ENCODE peak calls at places on chromosomes 1 and 21, in eight cellular contexts. F, I, K, M, A, X, G and N are unnamed samples.

GRCh38 chr1:150022357-150022756 is 11.8 kb upstream of the OTUD7B start:
- DNase-seq in F (no peak), I (no peak), K (no peak), M (no peak), A (no peak), X (peak; percentile 21), G (no peak), N (no peak)

GRCh38 chr1:223828162-223828848 is 17.4 kb downstream of the TP53BP2 start:
- DNase-seq in F (no peak), I (no peak), K (no peak), M (no peak), A (no peak), X (no peak), G (no peak), N (no peak)

GRCh38 chr1:85581138-85581801 is 709 bp downstream of the CCN1 start:
- DNase-seq in F (peak; percentile 65), I (peak; percentile 76), K (no peak), M (no peak), A (peak; percentile 77), X (peak; percentile 89), G (peak; percentile 55), N (peak; percentile 70)

GRCh38 chr1:182614796-182615451 is 10.7 kb upstream of the RGS16 start:
- DNase-seq in F (peak; percentile 80), I (peak; percentile 75), K (peak; percentile 85), M (peak; percentile 86), A (peak; percentile 82), X (peak; percentile 91), G (peak; percentile 81), N (peak; percentile 91)

GRCh38 chr1:105100102-105100501 is 1350.4 kb downstream of the AMY1C start:
- DNase-seq in F (no peak), I (no peak), K (no peak), M (peak; percentile 61), A (no peak), X (no peak), G (no peak), N (no peak)

GRCh38 chr1:151993734-151994496 is at the start of gene S100A10:
- DNase-seq in F (peak; percentile 89), I (peak; percentile 79), K (no peak), M (no peak), A (peak; percentile 79), X (peak; percentile 84), G (peak; percentile 83), N (peak; percentile 88)

GRCh38 chr1:235648407-235648907 is 1.1 kb downstream of the GNG4 start:
- DNase-seq in F (no peak), I (peak; percentile 49), K (no peak), M (peak; percentile 85), A (no peak), X (peak; percentile 63), G (no peak), N (peak; percentile 47)

GRCh38 chr1:197464039-197464438 is 196.0 kb downstream of the CRB1 start:
- DNase-seq in F (no peak), I (no peak), K (peak; percentile 24), M (no peak), A (peak; percentile 51), X (peak; percentile 75), G (peak; percentile 6), N (no peak)

GRCh38 chr1:33096358-33097005 is 15.5 kb downstream of the AZIN2 start:
- DNase-seq in F (no peak), I (no peak), K (no peak), M (no peak), A (no peak), X (no peak), G (no peak), N (no peak)

GRCh38 chr1:6002714-6003501 is 10.7 kb upstream of the NPHP4 start:
- DNase-seq in F (no peak), I (peak; percentile 40), K (no peak), M (peak; percentile 84), A (no peak), X (no peak), G (no peak), N (no peak)

GRCh38 chr1:28091043-28091781 is 2.8 kb upstream of the EYA3 start:
- DNase-seq in F (peak; percentile 89), I (peak; percentile 74), K (peak; percentile 90), M (peak; percentile 3), A (peak; percentile 28), X (peak; percentile 80), G (peak; percentile 77), N (peak; percentile 71)

GRCh38 chr1:229452956-229453801 is 19.3 kb upstream of the ACTA1 start:
- DNase-seq in F (no peak), I (no peak), K (peak; percentile 25), M (peak; percentile 9), A (no peak), X (peak; percentile 46), G (peak; percentile 34), N (no peak)

GRCh38 chr1:165397945-165398344 is 41.4 kb upstream of the LMX1A start:
- DNase-seq in F (no peak), I (no peak), K (no peak), M (no peak), A (no peak), X (peak; percentile 48), G (peak; percentile 77), N (no peak)

GRCh38 chr1:207852576-207853371 is 58.2 kb downstream of the CD34 start:
- DNase-seq in F (no peak), I (no peak), K (no peak), M (no peak), A (no peak), X (no peak), G (no peak), N (no peak)

GRCh38 chr1:109508001-109508872 is 1.3 kb downstream of the AMIGO1 start:
- DNase-seq in F (no peak), I (no peak), K (no peak), M (no peak), A (no peak), X (no peak), G (no peak), N (no peak)

GRCh38 chr1:212976586-212976985 is 26.2 kb downstream of the VASH2 start:
- DNase-seq in F (no peak), I (no peak), K (no peak), M (no peak), A (no peak), X (no peak), G (no peak), N (no peak)

GRCh38 chr1:156668801-156669637 is 8.2 kb downstream of the NES start:
- DNase-seq in F (no peak), I (no peak), K (no peak), M (no peak), A (no peak), X (peak; percentile 66), G (no peak), N (no peak)

GRCh38 chr1:240993004-240993403 is 364.0 kb downstream of the RGS7 start:
- DNase-seq in F (no peak), I (no peak), K (no peak), M (no peak), A (no peak), X (no peak), G (no peak), N (no peak)

GRCh38 chr1:24277420-24278169 is 41.6 kb upstream of the GRHL3 start:
- DNase-seq in F (peak; percentile 53), I (no peak), K (no peak), M (no peak), A (no peak), X (no peak), G (peak; percentile 52), N (peak; percentile 34)

GRCh38 chr1:38915352-38915948 is 26.2 kb downstream of the RHBDL2 start:
- DNase-seq in F (no peak), I (no peak), K (no peak), M (no peak), A (no peak), X (no peak), G (peak; percentile 9), N (no peak)

GRCh38 chr1:70318191-70318590 is 36.3 kb downstream of the ANKRD13C start:
- DNase-seq in F (no peak), I (no peak), K (no peak), M (no peak), A (no peak), X (no peak), G (no peak), N (no peak)

GRCh38 chr1:28287315-28287714 is 28.0 kb downstream of the SESN2 start:
- DNase-seq in F (no peak), I (no peak), K (no peak), M (no peak), A (no peak), X (no peak), G (no peak), N (no peak)

GRCh38 chr21:26127918-26128317 is 42.7 kb downstream of the APP start:
- DNase-seq in F (no peak), I (no peak), K (peak; percentile 72), M (no peak), A (no peak), X (no peak), G (peak; percentile 19), N (no peak)

GRCh38 chr1:41516168-41516961 is 31.9 kb upstream of the EDN2 start:
- DNase-seq in F (peak; percentile 78), I (peak; percentile 94), K (peak; percentile 92), M (peak; percentile 77), A (peak; percentile 95), X (peak; percentile 95), G (peak; percentile 76), N (peak; percentile 89)

GRCh38 chr1:180343931-180344406 is 113.9 kb downstream of the LHX4 start:
- DNase-seq in F (no peak), I (no peak), K (peak; percentile 25), M (peak; percentile 93), A (no peak), X (no peak), G (no peak), N (no peak)

GRCh38 chr1:42146916-42147320 is 6.3 kb upstream of the GUCA2B start:
- DNase-seq in F (peak; percentile 83), I (peak; percentile 82), K (peak; percentile 58), M (peak; percentile 76), A (peak; percentile 54), X (peak; percentile 92), G (peak; percentile 70), N (peak; percentile 64)

GRCh38 chr1:210233216-210233494 is 559 bp downstream of the SERTAD4 start:
- DNase-seq in F (no peak), I (no peak), K (peak; percentile 25), M (no peak), A (no peak), X (peak; percentile 61), G (peak; percentile 50), N (no peak)

GRCh38 chr1:58971629-58972140 is 187.8 kb upstream of the JUN start:
- DNase-seq in F (no peak), I (no peak), K (peak; percentile 17), M (no peak), A (peak; percentile 63), X (no peak), G (no peak), N (peak; percentile 67)

GRCh38 chr1:117067528-117068370 is 7.6 kb downstream of the TTF2 start:
- DNase-seq in F (no peak), I (peak; percentile 56), K (peak; percentile 75), M (peak; percentile 42), A (peak; percentile 39), X (peak; percentile 76), G (peak; percentile 70), N (peak; percentile 67)

GRCh38 chr1:112769611-112770010 is 54.5 kb upstream of the PPM1J start:
- DNase-seq in F (no peak), I (no peak), K (no peak), M (no peak), A (no peak), X (no peak), G (peak; percentile 61), N (no peak)

GRCh38 chr1:170804419-170804818 is 130.9 kb upstream of the MROH9 start:
- DNase-seq in F (no peak), I (no peak), K (no peak), M (no peak), A (no peak), X (no peak), G (no peak), N (no peak)

GRCh38 chr1:37307907-37308570 is 166.3 kb upstream of the ZC3H12A start:
- DNase-seq in F (no peak), I (no peak), K (peak; percentile 84), M (no peak), A (no peak), X (no peak), G (no peak), N (no peak)

GRCh38 chr1:6911974-6912373 is 126.7 kb downstream of the CAMTA1 start:
- DNase-seq in F (no peak), I (no peak), K (no peak), M (no peak), A (no peak), X (peak; percentile 71), G (no peak), N (no peak)

GRCh38 chr1:50110084-50110615 is 1.4 kb downstream of the ELAVL4 start:
- DNase-seq in F (no peak), I (no peak), K (peak; percentile 65), M (no peak), A (no peak), X (no peak), G (no peak), N (no peak)